ENCODE peak calls at places on chromosomes 7 and 10, in eight cellular contexts. One of them, this sample, is unnamed.

GRCh38 chr7:150685219-150686029 is at the start of gene GIMAP2:
- DNase-seq in left colon: no peak
- DNase-seq in thoracic aorta: no peak
- DNase-seq in nucleus accumbens: no peak
- DNase-seq in C1 segment of cervical spinal cord: no peak
- DNase-seq in activated CD4-positive, alpha-beta T cell treated with anti-CD3 and anti-CD28 coated beads, Interleukin-2, amount 50 U/mL, for 48 hours: peak
- DNase-seq in uterus: no peak
- DNase-seq in NCI-H2029: no peak
- DNase-seq in this sample: no peak

GRCh38 chr7:461453-462172 is 58.0 kb downstream of the PDGFA start:
- DNase-seq in left colon: no peak
- DNase-seq in thoracic aorta: no peak
- DNase-seq in nucleus accumbens: no peak
- DNase-seq in C1 segment of cervical spinal cord: no peak
- DNase-seq in activated CD4-positive, alpha-beta T cell treated with anti-CD3 and anti-CD28 coated beads, Interleukin-2, amount 50 U/mL, for 48 hours: no peak
- DNase-seq in uterus: no peak
- DNase-seq in NCI-H2029: no peak
- DNase-seq in this sample: no peak

GRCh38 chr10:3197354-3198003 is 24.9 kb upstream of the PITRM1 start:
- DNase-seq in left colon: peak
- DNase-seq in thoracic aorta: peak
- DNase-seq in nucleus accumbens: peak
- DNase-seq in C1 segment of cervical spinal cord: peak
- DNase-seq in activated CD4-positive, alpha-beta T cell treated with anti-CD3 and anti-CD28 coated beads, Interleukin-2, amount 50 U/mL, for 48 hours: peak
- DNase-seq in uterus: peak
- DNase-seq in NCI-H2029: peak
- DNase-seq in this sample: peak

GRCh38 chr10:44567471-44567870 is 182.6 kb upstream of the CXCL12 start:
- DNase-seq in left colon: no peak
- DNase-seq in thoracic aorta: no peak
- DNase-seq in nucleus accumbens: no peak
- DNase-seq in C1 segment of cervical spinal cord: no peak
- DNase-seq in activated CD4-positive, alpha-beta T cell treated with anti-CD3 and anti-CD28 coated beads, Interleukin-2, amount 50 U/mL, for 48 hours: no peak
- DNase-seq in uterus: no peak
- DNase-seq in NCI-H2029: no peak
- DNase-seq in this sample: no peak

GRCh38 chr10:43230909-43231522 is 35.8 kb downstream of the RASGEF1A start:
- DNase-seq in left colon: peak
- DNase-seq in thoracic aorta: no peak
- DNase-seq in nucleus accumbens: no peak
- DNase-seq in C1 segment of cervical spinal cord: no peak
- DNase-seq in activated CD4-positive, alpha-beta T cell treated with anti-CD3 and anti-CD28 coated beads, Interleukin-2, amount 50 U/mL, for 48 hours: no peak
- DNase-seq in uterus: peak
- DNase-seq in NCI-H2029: no peak
- DNase-seq in this sample: peak

GRCh38 chr7:124101173-124101768 is 68.4 kb upstream of the TMEM229A start:
- DNase-seq in left colon: peak
- DNase-seq in thoracic aorta: no peak
- DNase-seq in nucleus accumbens: no peak
- DNase-seq in C1 segment of cervical spinal cord: no peak
- DNase-seq in activated CD4-positive, alpha-beta T cell treated with anti-CD3 and anti-CD28 coated beads, Interleukin-2, amount 50 U/mL, for 48 hours: peak
- DNase-seq in uterus: no peak
- DNase-seq in NCI-H2029: no peak
- DNase-seq in this sample: no peak

GRCh38 chr10:86446424-86446823 is 75.2 kb downstream of the WAPL start:
- DNase-seq in left colon: no peak
- DNase-seq in thoracic aorta: no peak
- DNase-seq in nucleus accumbens: no peak
- DNase-seq in C1 segment of cervical spinal cord: no peak
- DNase-seq in activated CD4-positive, alpha-beta T cell treated with anti-CD3 and anti-CD28 coated beads, Interleukin-2, amount 50 U/mL, for 48 hours: no peak
- DNase-seq in uterus: no peak
- DNase-seq in NCI-H2029: no peak
- DNase-seq in this sample: no peak

GRCh38 chr10:3948843-3949242 is 163.8 kb upstream of the KLF6 start:
- DNase-seq in left colon: peak
- DNase-seq in thoracic aorta: no peak
- DNase-seq in nucleus accumbens: no peak
- DNase-seq in C1 segment of cervical spinal cord: no peak
- DNase-seq in activated CD4-positive, alpha-beta T cell treated with anti-CD3 and anti-CD28 coated beads, Interleukin-2, amount 50 U/mL, for 48 hours: peak
- DNase-seq in uterus: peak
- DNase-seq in NCI-H2029: peak
- DNase-seq in this sample: peak

GRCh38 chr7:30785786-30786185 is 14.6 kb downstream of the MINDY4 start:
- DNase-seq in left colon: peak
- DNase-seq in thoracic aorta: no peak
- DNase-seq in nucleus accumbens: no peak
- DNase-seq in C1 segment of cervical spinal cord: no peak
- DNase-seq in activated CD4-positive, alpha-beta T cell treated with anti-CD3 and anti-CD28 coated beads, Interleukin-2, amount 50 U/mL, for 48 hours: no peak
- DNase-seq in uterus: no peak
- DNase-seq in NCI-H2029: no peak
- DNase-seq in this sample: no peak

GRCh38 chr10:13329565-13329964 is 18.5 kb downstream of the SEPHS1 start:
- DNase-seq in left colon: no peak
- DNase-seq in thoracic aorta: no peak
- DNase-seq in nucleus accumbens: no peak
- DNase-seq in C1 segment of cervical spinal cord: no peak
- DNase-seq in activated CD4-positive, alpha-beta T cell treated with anti-CD3 and anti-CD28 coated beads, Interleukin-2, amount 50 U/mL, for 48 hours: no peak
- DNase-seq in uterus: no peak
- DNase-seq in NCI-H2029: no peak
- DNase-seq in this sample: no peak

GRCh38 chr10:103550229-103550628 is 56.7 kb downstream of the NEURL1 start:
- DNase-seq in left colon: no peak
- DNase-seq in thoracic aorta: no peak
- DNase-seq in nucleus accumbens: no peak
- DNase-seq in C1 segment of cervical spinal cord: no peak
- DNase-seq in activated CD4-positive, alpha-beta T cell treated with anti-CD3 and anti-CD28 coated beads, Interleukin-2, amount 50 U/mL, for 48 hours: no peak
- DNase-seq in uterus: peak
- DNase-seq in NCI-H2029: no peak
- DNase-seq in this sample: no peak

GRCh38 chr10:35516102-35516670 is 89.0 kb upstream of the GJD4 start:
- DNase-seq in left colon: no peak
- DNase-seq in thoracic aorta: no peak
- DNase-seq in nucleus accumbens: no peak
- DNase-seq in C1 segment of cervical spinal cord: no peak
- DNase-seq in activated CD4-positive, alpha-beta T cell treated with anti-CD3 and anti-CD28 coated beads, Interleukin-2, amount 50 U/mL, for 48 hours: no peak
- DNase-seq in uterus: no peak
- DNase-seq in NCI-H2029: no peak
- DNase-seq in this sample: no peak

GRCh38 chr10:50501478-50501877 is 122.3 kb downstream of the SGMS1 start:
- DNase-seq in left colon: no peak
- DNase-seq in thoracic aorta: no peak
- DNase-seq in nucleus accumbens: no peak
- DNase-seq in C1 segment of cervical spinal cord: no peak
- DNase-seq in activated CD4-positive, alpha-beta T cell treated with anti-CD3 and anti-CD28 coated beads, Interleukin-2, amount 50 U/mL, for 48 hours: no peak
- DNase-seq in uterus: no peak
- DNase-seq in NCI-H2029: no peak
- DNase-seq in this sample: no peak

GRCh38 chr7:105690286-105690915 is 109.1 kb upstream of the EFCAB10 start:
- DNase-seq in left colon: no peak
- DNase-seq in thoracic aorta: no peak
- DNase-seq in nucleus accumbens: no peak
- DNase-seq in C1 segment of cervical spinal cord: no peak
- DNase-seq in activated CD4-positive, alpha-beta T cell treated with anti-CD3 and anti-CD28 coated beads, Interleukin-2, amount 50 U/mL, for 48 hours: no peak
- DNase-seq in uterus: no peak
- DNase-seq in NCI-H2029: no peak
- DNase-seq in this sample: no peak

GRCh38 chr7:18508441-18509427 is 13.2 kb downstream of the HDAC9 start:
- DNase-seq in left colon: no peak
- DNase-seq in thoracic aorta: no peak
- DNase-seq in nucleus accumbens: no peak
- DNase-seq in C1 segment of cervical spinal cord: no peak
- DNase-seq in activated CD4-positive, alpha-beta T cell treated with anti-CD3 and anti-CD28 coated beads, Interleukin-2, amount 50 U/mL, for 48 hours: no peak
- DNase-seq in uterus: no peak
- DNase-seq in NCI-H2029: no peak
- DNase-seq in this sample: no peak

GRCh38 chr10:25288181-25288580 is 113.4 kb downstream of the GPR158 start:
- DNase-seq in left colon: no peak
- DNase-seq in thoracic aorta: no peak
- DNase-seq in nucleus accumbens: no peak
- DNase-seq in C1 segment of cervical spinal cord: no peak
- DNase-seq in activated CD4-positive, alpha-beta T cell treated with anti-CD3 and anti-CD28 coated beads, Interleukin-2, amount 50 U/mL, for 48 hours: no peak
- DNase-seq in uterus: no peak
- DNase-seq in NCI-H2029: no peak
- DNase-seq in this sample: no peak

GRCh38 chr7:99707096-99707495 is 27.3 kb upstream of the CYP3A5 start:
- DNase-seq in left colon: no peak
- DNase-seq in thoracic aorta: no peak
- DNase-seq in nucleus accumbens: no peak
- DNase-seq in C1 segment of cervical spinal cord: no peak
- DNase-seq in activated CD4-positive, alpha-beta T cell treated with anti-CD3 and anti-CD28 coated beads, Interleukin-2, amount 50 U/mL, for 48 hours: no peak
- DNase-seq in uterus: no peak
- DNase-seq in NCI-H2029: no peak
- DNase-seq in this sample: no peak

GRCh38 chr7:2930310-2931033 is 86.4 kb upstream of the GNA12 start:
- DNase-seq in left colon: no peak
- DNase-seq in thoracic aorta: no peak
- DNase-seq in nucleus accumbens: no peak
- DNase-seq in C1 segment of cervical spinal cord: no peak
- DNase-seq in activated CD4-positive, alpha-beta T cell treated with anti-CD3 and anti-CD28 coated beads, Interleukin-2, amount 50 U/mL, for 48 hours: no peak
- DNase-seq in uterus: no peak
- DNase-seq in NCI-H2029: no peak
- DNase-seq in this sample: no peak

GRCh38 chr7:2527505-2528464 is 8.2 kb downstream of the LFNG start:
- DNase-seq in left colon: peak
- DNase-seq in thoracic aorta: no peak
- DNase-seq in nucleus accumbens: no peak
- DNase-seq in C1 segment of cervical spinal cord: no peak
- DNase-seq in activated CD4-positive, alpha-beta T cell treated with anti-CD3 and anti-CD28 coated beads, Interleukin-2, amount 50 U/mL, for 48 hours: peak
- DNase-seq in uterus: no peak
- DNase-seq in NCI-H2029: peak
- DNase-seq in this sample: peak

GRCh38 chr10:7565871-7566270 is 100.9 kb downstream of the ITIH5 start:
- DNase-seq in left colon: no peak
- DNase-seq in thoracic aorta: no peak
- DNase-seq in nucleus accumbens: no peak
- DNase-seq in C1 segment of cervical spinal cord: no peak
- DNase-seq in activated CD4-positive, alpha-beta T cell treated with anti-CD3 and anti-CD28 coated beads, Interleukin-2, amount 50 U/mL, for 48 hours: no peak
- DNase-seq in uterus: no peak
- DNase-seq in NCI-H2029: no peak
- DNase-seq in this sample: no peak

This sample was measured in stimulated activated naive CD8-positive, alpha-beta T cell treated with anti-CD3 and anti-CD28 coated beads, Interleukin-15, amount 100 ng/mL, for 72 hours.